ENCODE peak calls at places on chromosomes 16 and 17, in seven cellular contexts. One of them, this sample, is unnamed.
A peak's percentile ranks its signal among the peaks of the same experiment; 100 is the strongest.

GRCh38 chr16:74570412-74571301 is 36.3 kb downstream of the GLG1 start:
- DNase-seq in Caki2: peak; percentile 40
- DNase-seq in renal cortical epithelial cell: peak; percentile 47
- DNase-seq in stimulated activated CD4-positive, alpha-beta T cell treated with anti-CD3 and anti-CD28 coated beads, Interleukin-4, amount 100 ng/mL, for 1 hour: no peak
- DNase-seq in Kasumi-1: no peak
- DNase-seq in HTR-8/SVneo: no peak
- DNase-seq in NCI-H345: no peak
- DNase-seq in this sample: no peak

GRCh38 chr17:61335105-61335844 is 64.4 kb upstream of the TBX2 start:
- DNase-seq in stimulated activated CD4-positive, alpha-beta T cell treated with anti-CD3 and anti-CD28 coated beads, Interleukin-4, amount 100 ng/mL, for 1 hour: no peak
- DNase-seq in HTR-8/SVneo: no peak
- DNase-seq in Caki2: no peak
- DNase-seq in Kasumi-1: no peak
- DNase-seq in NCI-H345: no peak
- DNase-seq in renal cortical epithelial cell: peak; percentile 55
- DNase-seq in this sample: no peak

GRCh38 chr16:56203052-56203451 is 11.8 kb downstream of the GNAO1 start:
- DNase-seq in Kasumi-1: peak; percentile 4
- DNase-seq in Caki2: peak; percentile 27
- DNase-seq in NCI-H345: no peak
- DNase-seq in stimulated activated CD4-positive, alpha-beta T cell treated with anti-CD3 and anti-CD28 coated beads, Interleukin-4, amount 100 ng/mL, for 1 hour: peak; percentile 52
- DNase-seq in renal cortical epithelial cell: peak; percentile 4
- DNase-seq in HTR-8/SVneo: peak; percentile 14
- DNase-seq in this sample: no peak

GRCh38 chr16:31131416-31131815 is 4.1 kb downstream of the PRSS8 start:
- DNase-seq in stimulated activated CD4-positive, alpha-beta T cell treated with anti-CD3 and anti-CD28 coated beads, Interleukin-4, amount 100 ng/mL, for 1 hour: no peak
- DNase-seq in Kasumi-1: no peak
- DNase-seq in renal cortical epithelial cell: no peak
- DNase-seq in NCI-H345: no peak
- DNase-seq in Caki2: no peak
- DNase-seq in HTR-8/SVneo: no peak
- DNase-seq in this sample: no peak

GRCh38 chr16:65071371-65072311 is 50.2 kb downstream of the CDH11 start:
- DNase-seq in stimulated activated CD4-positive, alpha-beta T cell treated with anti-CD3 and anti-CD28 coated beads, Interleukin-4, amount 100 ng/mL, for 1 hour: no peak
- DNase-seq in Caki2: no peak
- DNase-seq in HTR-8/SVneo: no peak
- DNase-seq in Kasumi-1: no peak
- DNase-seq in NCI-H345: no peak
- DNase-seq in renal cortical epithelial cell: no peak
- DNase-seq in this sample: no peak

GRCh38 chr16:19781196-19781595 is 63.1 kb downstream of the IQCK start:
- DNase-seq in stimulated activated CD4-positive, alpha-beta T cell treated with anti-CD3 and anti-CD28 coated beads, Interleukin-4, amount 100 ng/mL, for 1 hour: no peak
- DNase-seq in Caki2: no peak
- DNase-seq in HTR-8/SVneo: no peak
- DNase-seq in Kasumi-1: no peak
- DNase-seq in renal cortical epithelial cell: no peak
- DNase-seq in NCI-H345: no peak
- DNase-seq in this sample: no peak

GRCh38 chr16:87033021-87033471 is 284.1 kb downstream of the C16orf95 start:
- DNase-seq in stimulated activated CD4-positive, alpha-beta T cell treated with anti-CD3 and anti-CD28 coated beads, Interleukin-4, amount 100 ng/mL, for 1 hour: no peak
- DNase-seq in NCI-H345: no peak
- DNase-seq in HTR-8/SVneo: no peak
- DNase-seq in Caki2: no peak
- DNase-seq in renal cortical epithelial cell: no peak
- DNase-seq in Kasumi-1: no peak
- DNase-seq in this sample: no peak

GRCh38 chr17:38706625-38707298 is 1.7 kb downstream of the MLLT6 start:
- DNase-seq in Caki2: no peak
- DNase-seq in Kasumi-1: no peak
- DNase-seq in HTR-8/SVneo: no peak
- DNase-seq in stimulated activated CD4-positive, alpha-beta T cell treated with anti-CD3 and anti-CD28 coated beads, Interleukin-4, amount 100 ng/mL, for 1 hour: peak; percentile 42
- DNase-seq in renal cortical epithelial cell: peak; percentile 23
- DNase-seq in NCI-H345: no peak
- DNase-seq in this sample: no peak

This sample was measured in NCI-H2081.